ENCODE peak calls at places on chromosome 4, in seven cellular contexts. One of them, this sample, is unnamed.

GRCh38 chr4:147863808-147864472 is 132.1 kb downstream of the ARHGAP10 start:
- DNase-seq in GM23248: peak; percentile 39
- DNase-seq in NCI-H510A treated with DMSO at 0.1 percent for 48 hours: no peak
- DNase-seq in NCI-H1092: no peak
- DNase-seq in NCI-H1105 treated with DMSO at 0.1 percent for 48 hours: no peak
- DNase-seq in neuronal stem cell: no peak
- DNase-seq in K562: no peak
- DNase-seq in this sample: peak; percentile 44

GRCh38 chr4:158782539-158783360 is 13.9 kb downstream of the FNIP2 start:
- DNase-seq in NCI-H1105 treated with DMSO at 0.1 percent for 48 hours: no peak
- DNase-seq in NCI-H510A treated with DMSO at 0.1 percent for 48 hours: no peak
- DNase-seq in NCI-H1092: no peak
- DNase-seq in GM23248: peak; percentile 70
- DNase-seq in K562: no peak
- DNase-seq in neuronal stem cell: no peak
- DNase-seq in this sample: peak; percentile 61

GRCh38 chr4:174193438-174194015 is 89.9 kb downstream of the FBXO8 start:
- DNase-seq in K562: no peak
- DNase-seq in NCI-H1092: no peak
- DNase-seq in neuronal stem cell: no peak
- DNase-seq in NCI-H1105 treated with DMSO at 0.1 percent for 48 hours: no peak
- DNase-seq in NCI-H510A treated with DMSO at 0.1 percent for 48 hours: no peak
- DNase-seq in GM23248: peak; percentile 24
- DNase-seq in this sample: peak; percentile 7

GRCh38 chr4:74097631-74098550 is 1.1 kb downstream of the CXCL2 start:
- DNase-seq in GM23248: peak; percentile 5
- DNase-seq in K562: no peak
- DNase-seq in NCI-H1092: no peak
- DNase-seq in neuronal stem cell: no peak
- DNase-seq in NCI-H510A treated with DMSO at 0.1 percent for 48 hours: peak; percentile 33
- DNase-seq in NCI-H1105 treated with DMSO at 0.1 percent for 48 hours: no peak
- DNase-seq in this sample: no peak

GRCh38 chr4:165873298-165874071 is 448 bp downstream of the TLL1 start:
- DNase-seq in neuronal stem cell: peak; percentile 48
- DNase-seq in NCI-H1105 treated with DMSO at 0.1 percent for 48 hours: peak; percentile 52
- DNase-seq in NCI-H510A treated with DMSO at 0.1 percent for 48 hours: peak; percentile 10
- DNase-seq in GM23248: peak; percentile 34
- DNase-seq in K562: no peak
- DNase-seq in NCI-H1092: no peak
- DNase-seq in this sample: no peak

GRCh38 chr4:85741921-85742591 is 267.1 kb downstream of the ARHGAP24 start:
- DNase-seq in neuronal stem cell: no peak
- DNase-seq in NCI-H510A treated with DMSO at 0.1 percent for 48 hours: peak; percentile 49
- DNase-seq in K562: no peak
- DNase-seq in NCI-H1092: peak; percentile 32
- DNase-seq in GM23248: no peak
- DNase-seq in NCI-H1105 treated with DMSO at 0.1 percent for 48 hours: peak; percentile 79
- DNase-seq in this sample: no peak

GRCh38 chr4:105840426-105841174 is 54.7 kb upstream of the NPNT start:
- DNase-seq in NCI-H1092: no peak
- DNase-seq in GM23248: no peak
- DNase-seq in K562: no peak
- DNase-seq in NCI-H510A treated with DMSO at 0.1 percent for 48 hours: peak; percentile 39
- DNase-seq in NCI-H1105 treated with DMSO at 0.1 percent for 48 hours: no peak
- DNase-seq in neuronal stem cell: no peak
- DNase-seq in this sample: no peak

GRCh38 chr4:90254357-90254756 is 127.2 kb downstream of the CCSER1 start:
- DNase-seq in GM23248: no peak
- DNase-seq in NCI-H1092: no peak
- DNase-seq in neuronal stem cell: no peak
- DNase-seq in NCI-H510A treated with DMSO at 0.1 percent for 48 hours: no peak
- DNase-seq in K562: no peak
- DNase-seq in NCI-H1105 treated with DMSO at 0.1 percent for 48 hours: no peak
- DNase-seq in this sample: no peak

GRCh38 chr4:15506464-15506863 is 36.8 kb downstream of the CC2D2A start:
- DNase-seq in NCI-H510A treated with DMSO at 0.1 percent for 48 hours: no peak
- DNase-seq in GM23248: peak; percentile 6
- DNase-seq in NCI-H1092: no peak
- DNase-seq in K562: no peak
- DNase-seq in neuronal stem cell: no peak
- DNase-seq in NCI-H1105 treated with DMSO at 0.1 percent for 48 hours: no peak
- DNase-seq in this sample: peak; percentile 82

GRCh38 chr4:95181446-95182306 is 367.1 kb downstream of the UNC5C start:
- DNase-seq in GM23248: peak; percentile 80
- DNase-seq in K562: peak; percentile 54
- DNase-seq in NCI-H1092: no peak
- DNase-seq in NCI-H510A treated with DMSO at 0.1 percent for 48 hours: no peak
- DNase-seq in neuronal stem cell: peak; percentile 68
- DNase-seq in NCI-H1105 treated with DMSO at 0.1 percent for 48 hours: no peak
- DNase-seq in this sample: peak; percentile 2

GRCh38 chr4:2079006-2079405 is 19.9 kb downstream of the NAT8L start:
- DNase-seq in GM23248: no peak
- DNase-seq in NCI-H510A treated with DMSO at 0.1 percent for 48 hours: no peak
- DNase-seq in neuronal stem cell: no peak
- DNase-seq in NCI-H1092: no peak
- DNase-seq in K562: no peak
- DNase-seq in NCI-H1105 treated with DMSO at 0.1 percent for 48 hours: no peak
- DNase-seq in this sample: no peak

GRCh38 chr4:167100120-167100519 is 134.2 kb downstream of the SPOCK3 start:
- DNase-seq in K562: no peak
- DNase-seq in neuronal stem cell: peak; percentile 15
- DNase-seq in NCI-H510A treated with DMSO at 0.1 percent for 48 hours: peak; percentile 7
- DNase-seq in GM23248: peak; percentile 17
- DNase-seq in NCI-H1092: peak; percentile 0
- DNase-seq in NCI-H1105 treated with DMSO at 0.1 percent for 48 hours: peak; percentile 68
- DNase-seq in this sample: no peak

GRCh38 chr4:132114885-132115284 is 1034.2 kb upstream of the PCDH10 start:
- DNase-seq in NCI-H1092: no peak
- DNase-seq in NCI-H510A treated with DMSO at 0.1 percent for 48 hours: no peak
- DNase-seq in NCI-H1105 treated with DMSO at 0.1 percent for 48 hours: no peak
- DNase-seq in GM23248: no peak
- DNase-seq in neuronal stem cell: no peak
- DNase-seq in K562: no peak
- DNase-seq in this sample: peak; percentile 85

GRCh38 chr4:159685406-159686092 is 582.7 kb downstream of the RAPGEF2 start:
- DNase-seq in K562: no peak
- DNase-seq in NCI-H1092: no peak
- DNase-seq in NCI-H1105 treated with DMSO at 0.1 percent for 48 hours: no peak
- DNase-seq in GM23248: no peak
- DNase-seq in neuronal stem cell: no peak
- DNase-seq in NCI-H510A treated with DMSO at 0.1 percent for 48 hours: no peak
- DNase-seq in this sample: no peak

GRCh38 chr4:101346312-101346561 is 1.1 kb downstream of the PPP3CA start:
- DNase-seq in K562: no peak
- DNase-seq in neuronal stem cell: no peak
- DNase-seq in NCI-H510A treated with DMSO at 0.1 percent for 48 hours: no peak
- DNase-seq in GM23248: no peak
- DNase-seq in NCI-H1092: no peak
- DNase-seq in NCI-H1105 treated with DMSO at 0.1 percent for 48 hours: no peak
- DNase-seq in this sample: no peak

GRCh38 chr4:153486281-153487151 is 20.4 kb downstream of the TMEM131L start:
- DNase-seq in K562: no peak
- DNase-seq in NCI-H1105 treated with DMSO at 0.1 percent for 48 hours: no peak
- DNase-seq in GM23248: peak; percentile 93
- DNase-seq in NCI-H510A treated with DMSO at 0.1 percent for 48 hours: no peak
- DNase-seq in NCI-H1092: no peak
- DNase-seq in neuronal stem cell: no peak
- DNase-seq in this sample: peak; percentile 91

GRCh38 chr4:51831133-51831532 is 11.8 kb upstream of the DCUN1D4 start:
- DNase-seq in GM23248: peak; percentile 68
- DNase-seq in neuronal stem cell: peak; percentile 61
- DNase-seq in K562: no peak
- DNase-seq in NCI-H510A treated with DMSO at 0.1 percent for 48 hours: no peak
- DNase-seq in NCI-H1105 treated with DMSO at 0.1 percent for 48 hours: peak; percentile 3
- DNase-seq in NCI-H1092: peak; percentile 26
- DNase-seq in this sample: peak; percentile 51

GRCh38 chr4:100362363-100362762 is 155.5 kb downstream of the EMCN start:
- DNase-seq in NCI-H510A treated with DMSO at 0.1 percent for 48 hours: no peak
- DNase-seq in GM23248: peak; percentile 39
- DNase-seq in neuronal stem cell: no peak
- DNase-seq in NCI-H1105 treated with DMSO at 0.1 percent for 48 hours: no peak
- DNase-seq in NCI-H1092: no peak
- DNase-seq in K562: no peak
- DNase-seq in this sample: peak; percentile 73

GRCh38 chr4:170157670-170158069 is 67.9 kb upstream of the AADAT start:
- DNase-seq in GM23248: no peak
- DNase-seq in NCI-H1105 treated with DMSO at 0.1 percent for 48 hours: no peak
- DNase-seq in NCI-H1092: no peak
- DNase-seq in K562: no peak
- DNase-seq in NCI-H510A treated with DMSO at 0.1 percent for 48 hours: no peak
- DNase-seq in neuronal stem cell: no peak
- DNase-seq in this sample: no peak

GRCh38 chr4:65747386-65747785 is 77.1 kb upstream of the EPHA5 start:
- DNase-seq in neuronal stem cell: no peak
- DNase-seq in GM23248: no peak
- DNase-seq in NCI-H510A treated with DMSO at 0.1 percent for 48 hours: no peak
- DNase-seq in NCI-H1105 treated with DMSO at 0.1 percent for 48 hours: no peak
- DNase-seq in K562: no peak
- DNase-seq in NCI-H1092: no peak
- DNase-seq in this sample: peak; percentile 36

GRCh38 chr4:53197760-53198150 is 168.1 kb downstream of the SCFD2 start:
- DNase-seq in NCI-H1105 treated with DMSO at 0.1 percent for 48 hours: no peak
- DNase-seq in NCI-H1092: no peak
- DNase-seq in NCI-H510A treated with DMSO at 0.1 percent for 48 hours: no peak
- DNase-seq in K562: no peak
- DNase-seq in GM23248: peak; percentile 32
- DNase-seq in neuronal stem cell: no peak
- DNase-seq in this sample: no peak

GRCh38 chr4:23463071-23463470 is 426.8 kb downstream of the PPARGC1A start:
- DNase-seq in neuronal stem cell: no peak
- DNase-seq in NCI-H510A treated with DMSO at 0.1 percent for 48 hours: no peak
- DNase-seq in NCI-H1092: no peak
- DNase-seq in K562: no peak
- DNase-seq in GM23248: no peak
- DNase-seq in NCI-H1105 treated with DMSO at 0.1 percent for 48 hours: no peak
- DNase-seq in this sample: no peak

GRCh38 chr4:17811078-17811603 is 362 bp downstream of the NCAPG start:
- DNase-seq in GM23248: peak; percentile 75
- DNase-seq in NCI-H510A treated with DMSO at 0.1 percent for 48 hours: peak; percentile 3
- DNase-seq in K562: no peak
- DNase-seq in NCI-H1105 treated with DMSO at 0.1 percent for 48 hours: no peak
- DNase-seq in NCI-H1092: peak; percentile 43
- DNase-seq in neuronal stem cell: no peak
- DNase-seq in this sample: no peak

GRCh38 chr4:166049036-166049435 is 176.0 kb downstream of the TLL1 start:
- DNase-seq in K562: no peak
- DNase-seq in neuronal stem cell: no peak
- DNase-seq in NCI-H1105 treated with DMSO at 0.1 percent for 48 hours: no peak
- DNase-seq in GM23248: no peak
- DNase-seq in NCI-H1092: no peak
- DNase-seq in NCI-H510A treated with DMSO at 0.1 percent for 48 hours: no peak
- DNase-seq in this sample: no peak